ENCODE peak calls at places on chromosomes 12 and 14, in eight cellular contexts. One of them, this sample, is unnamed.

GRCh38 chr14:30874999-30875787 is 834 bp downstream of the COCH start:
- DNase-seq in A673: peak
- DNase-seq in lung microvascular endothelial cell: peak
- DNase-seq in NCI-H510A treated with DMSO at 0.1 percent for 48 hours: peak
- DNase-seq in NCI-H2081: peak
- DNase-seq in globus pallidus: no peak
- DNase-seq in activated CD4-positive, alpha-beta T cell treated with anti-CD3 and anti-CD28 coated beads, Interleukin-2, amount 50 U/mL, for 1 hour: no peak
- DNase-seq in activated CD8-positive, alpha-beta memory T cell treated with anti-CD3 and anti-CD28 coated beads for 1 hour: no peak
- DNase-seq in this sample: peak

GRCh38 chr12:98235301-98235700 is 280.1 kb upstream of the TMPO start:
- DNase-seq in activated CD8-positive, alpha-beta memory T cell treated with anti-CD3 and anti-CD28 coated beads for 1 hour: no peak
- DNase-seq in lung microvascular endothelial cell: no peak
- DNase-seq in globus pallidus: no peak
- DNase-seq in activated CD4-positive, alpha-beta T cell treated with anti-CD3 and anti-CD28 coated beads, Interleukin-2, amount 50 U/mL, for 1 hour: no peak
- DNase-seq in A673: no peak
- DNase-seq in NCI-H510A treated with DMSO at 0.1 percent for 48 hours: no peak
- DNase-seq in NCI-H2081: no peak
- DNase-seq in this sample: no peak

GRCh38 chr14:55356913-55357312 is 54.7 kb downstream of the ATG14 start:
- DNase-seq in A673: no peak
- DNase-seq in lung microvascular endothelial cell: no peak
- DNase-seq in activated CD8-positive, alpha-beta memory T cell treated with anti-CD3 and anti-CD28 coated beads for 1 hour: no peak
- DNase-seq in activated CD4-positive, alpha-beta T cell treated with anti-CD3 and anti-CD28 coated beads, Interleukin-2, amount 50 U/mL, for 1 hour: no peak
- DNase-seq in NCI-H2081: no peak
- DNase-seq in globus pallidus: no peak
- DNase-seq in NCI-H510A treated with DMSO at 0.1 percent for 48 hours: peak
- DNase-seq in this sample: no peak

GRCh38 chr12:113647048-113647447 is 175.4 kb upstream of the LHX5 start:
- DNase-seq in NCI-H2081: no peak
- DNase-seq in globus pallidus: peak
- DNase-seq in activated CD8-positive, alpha-beta memory T cell treated with anti-CD3 and anti-CD28 coated beads for 1 hour: no peak
- DNase-seq in activated CD4-positive, alpha-beta T cell treated with anti-CD3 and anti-CD28 coated beads, Interleukin-2, amount 50 U/mL, for 1 hour: no peak
- DNase-seq in NCI-H510A treated with DMSO at 0.1 percent for 48 hours: no peak
- DNase-seq in lung microvascular endothelial cell: peak
- DNase-seq in A673: peak
- DNase-seq in this sample: peak

GRCh38 chr12:62865860-62866407 is 69.0 kb downstream of the PPM1H start:
- DNase-seq in NCI-H510A treated with DMSO at 0.1 percent for 48 hours: no peak
- DNase-seq in activated CD4-positive, alpha-beta T cell treated with anti-CD3 and anti-CD28 coated beads, Interleukin-2, amount 50 U/mL, for 1 hour: no peak
- DNase-seq in lung microvascular endothelial cell: no peak
- DNase-seq in A673: no peak
- DNase-seq in activated CD8-positive, alpha-beta memory T cell treated with anti-CD3 and anti-CD28 coated beads for 1 hour: no peak
- DNase-seq in NCI-H2081: no peak
- DNase-seq in globus pallidus: no peak
- DNase-seq in this sample: no peak

GRCh38 chr14:89108608-89109007 is 284.2 kb downstream of the TTC8 start:
- DNase-seq in activated CD8-positive, alpha-beta memory T cell treated with anti-CD3 and anti-CD28 coated beads for 1 hour: no peak
- DNase-seq in NCI-H510A treated with DMSO at 0.1 percent for 48 hours: no peak
- DNase-seq in lung microvascular endothelial cell: no peak
- DNase-seq in NCI-H2081: no peak
- DNase-seq in activated CD4-positive, alpha-beta T cell treated with anti-CD3 and anti-CD28 coated beads, Interleukin-2, amount 50 U/mL, for 1 hour: no peak
- DNase-seq in globus pallidus: no peak
- DNase-seq in A673: no peak
- DNase-seq in this sample: no peak

GRCh38 chr12:5097786-5098185 is 54.1 kb downstream of the KCNA5 start:
- DNase-seq in activated CD4-positive, alpha-beta T cell treated with anti-CD3 and anti-CD28 coated beads, Interleukin-2, amount 50 U/mL, for 1 hour: no peak
- DNase-seq in lung microvascular endothelial cell: no peak
- DNase-seq in activated CD8-positive, alpha-beta memory T cell treated with anti-CD3 and anti-CD28 coated beads for 1 hour: no peak
- DNase-seq in NCI-H510A treated with DMSO at 0.1 percent for 48 hours: no peak
- DNase-seq in globus pallidus: no peak
- DNase-seq in A673: no peak
- DNase-seq in NCI-H2081: no peak
- DNase-seq in this sample: no peak

GRCh38 chr12:16730772-16731171 is 124.8 kb upstream of the LMO3 start:
- DNase-seq in NCI-H510A treated with DMSO at 0.1 percent for 48 hours: no peak
- DNase-seq in activated CD8-positive, alpha-beta memory T cell treated with anti-CD3 and anti-CD28 coated beads for 1 hour: no peak
- DNase-seq in NCI-H2081: no peak
- DNase-seq in activated CD4-positive, alpha-beta T cell treated with anti-CD3 and anti-CD28 coated beads, Interleukin-2, amount 50 U/mL, for 1 hour: no peak
- DNase-seq in lung microvascular endothelial cell: no peak
- DNase-seq in globus pallidus: no peak
- DNase-seq in A673: no peak
- DNase-seq in this sample: no peak

GRCh38 chr12:53751336-53752191 is at the start of gene CISTR:
- DNase-seq in NCI-H2081: peak
- DNase-seq in globus pallidus: no peak
- DNase-seq in lung microvascular endothelial cell: no peak
- DNase-seq in activated CD4-positive, alpha-beta T cell treated with anti-CD3 and anti-CD28 coated beads, Interleukin-2, amount 50 U/mL, for 1 hour: no peak
- DNase-seq in A673: peak
- DNase-seq in NCI-H510A treated with DMSO at 0.1 percent for 48 hours: no peak
- DNase-seq in activated CD8-positive, alpha-beta memory T cell treated with anti-CD3 and anti-CD28 coated beads for 1 hour: no peak
- DNase-seq in this sample: no peak

GRCh38 chr12:65822732-65823480 is 1.4 kb upstream of the HMGA2 start:
- DNase-seq in NCI-H510A treated with DMSO at 0.1 percent for 48 hours: peak
- DNase-seq in NCI-H2081: no peak
- DNase-seq in lung microvascular endothelial cell: peak
- DNase-seq in globus pallidus: no peak
- DNase-seq in activated CD8-positive, alpha-beta memory T cell treated with anti-CD3 and anti-CD28 coated beads for 1 hour: no peak
- DNase-seq in A673: peak
- DNase-seq in activated CD4-positive, alpha-beta T cell treated with anti-CD3 and anti-CD28 coated beads, Interleukin-2, amount 50 U/mL, for 1 hour: no peak
- DNase-seq in this sample: peak

GRCh38 chr14:79084861-79085260 is 914.7 kb downstream of the NRXN3 start:
- DNase-seq in lung microvascular endothelial cell: no peak
- DNase-seq in globus pallidus: no peak
- DNase-seq in activated CD4-positive, alpha-beta T cell treated with anti-CD3 and anti-CD28 coated beads, Interleukin-2, amount 50 U/mL, for 1 hour: no peak
- DNase-seq in NCI-H2081: no peak
- DNase-seq in A673: no peak
- DNase-seq in NCI-H510A treated with DMSO at 0.1 percent for 48 hours: no peak
- DNase-seq in activated CD8-positive, alpha-beta memory T cell treated with anti-CD3 and anti-CD28 coated beads for 1 hour: no peak
- DNase-seq in this sample: peak

GRCh38 chr12:32949815-32950214 is 53.2 kb upstream of the PKP2 start:
- DNase-seq in NCI-H510A treated with DMSO at 0.1 percent for 48 hours: no peak
- DNase-seq in lung microvascular endothelial cell: no peak
- DNase-seq in activated CD4-positive, alpha-beta T cell treated with anti-CD3 and anti-CD28 coated beads, Interleukin-2, amount 50 U/mL, for 1 hour: no peak
- DNase-seq in NCI-H2081: no peak
- DNase-seq in A673: no peak
- DNase-seq in globus pallidus: no peak
- DNase-seq in activated CD8-positive, alpha-beta memory T cell treated with anti-CD3 and anti-CD28 coated beads for 1 hour: no peak
- DNase-seq in this sample: peak

GRCh38 chr14:53599221-53599945 is 357.2 kb downstream of the BMP4 start:
- DNase-seq in globus pallidus: no peak
- DNase-seq in A673: no peak
- DNase-seq in NCI-H510A treated with DMSO at 0.1 percent for 48 hours: no peak
- DNase-seq in activated CD8-positive, alpha-beta memory T cell treated with anti-CD3 and anti-CD28 coated beads for 1 hour: no peak
- DNase-seq in activated CD4-positive, alpha-beta T cell treated with anti-CD3 and anti-CD28 coated beads, Interleukin-2, amount 50 U/mL, for 1 hour: no peak
- DNase-seq in lung microvascular endothelial cell: no peak
- DNase-seq in NCI-H2081: no peak
- DNase-seq in this sample: peak

GRCh38 chr12:63179224-63179623 is 28.2 kb upstream of the AVPR1A start:
- DNase-seq in activated CD4-positive, alpha-beta T cell treated with anti-CD3 and anti-CD28 coated beads, Interleukin-2, amount 50 U/mL, for 1 hour: no peak
- DNase-seq in lung microvascular endothelial cell: no peak
- DNase-seq in A673: no peak
- DNase-seq in globus pallidus: no peak
- DNase-seq in NCI-H510A treated with DMSO at 0.1 percent for 48 hours: no peak
- DNase-seq in activated CD8-positive, alpha-beta memory T cell treated with anti-CD3 and anti-CD28 coated beads for 1 hour: no peak
- DNase-seq in NCI-H2081: no peak
- DNase-seq in this sample: no peak

GRCh38 chr12:120118710-120119097 is 2.2 kb upstream of the RAB35 start:
- DNase-seq in activated CD8-positive, alpha-beta memory T cell treated with anti-CD3 and anti-CD28 coated beads for 1 hour: no peak
- DNase-seq in lung microvascular endothelial cell: peak
- DNase-seq in activated CD4-positive, alpha-beta T cell treated with anti-CD3 and anti-CD28 coated beads, Interleukin-2, amount 50 U/mL, for 1 hour: no peak
- DNase-seq in NCI-H510A treated with DMSO at 0.1 percent for 48 hours: no peak
- DNase-seq in globus pallidus: no peak
- DNase-seq in A673: no peak
- DNase-seq in NCI-H2081: no peak
- DNase-seq in this sample: no peak

GRCh38 chr12:18601962-18602361 is 135.8 kb downstream of the PLCZ1 start:
- DNase-seq in lung microvascular endothelial cell: no peak
- DNase-seq in A673: no peak
- DNase-seq in activated CD4-positive, alpha-beta T cell treated with anti-CD3 and anti-CD28 coated beads, Interleukin-2, amount 50 U/mL, for 1 hour: no peak
- DNase-seq in globus pallidus: no peak
- DNase-seq in NCI-H2081: no peak
- DNase-seq in NCI-H510A treated with DMSO at 0.1 percent for 48 hours: no peak
- DNase-seq in activated CD8-positive, alpha-beta memory T cell treated with anti-CD3 and anti-CD28 coated beads for 1 hour: no peak
- DNase-seq in this sample: no peak

GRCh38 chr14:57575482-57575881 is 81.8 kb upstream of the CCDC198 start:
- DNase-seq in NCI-H510A treated with DMSO at 0.1 percent for 48 hours: no peak
- DNase-seq in activated CD8-positive, alpha-beta memory T cell treated with anti-CD3 and anti-CD28 coated beads for 1 hour: no peak
- DNase-seq in globus pallidus: no peak
- DNase-seq in activated CD4-positive, alpha-beta T cell treated with anti-CD3 and anti-CD28 coated beads, Interleukin-2, amount 50 U/mL, for 1 hour: no peak
- DNase-seq in A673: peak
- DNase-seq in lung microvascular endothelial cell: no peak
- DNase-seq in NCI-H2081: peak
- DNase-seq in this sample: no peak

GRCh38 chr14:62168564-62169155 is 406.4 kb downstream of the SNAPC1 start:
- DNase-seq in activated CD4-positive, alpha-beta T cell treated with anti-CD3 and anti-CD28 coated beads, Interleukin-2, amount 50 U/mL, for 1 hour: no peak
- DNase-seq in NCI-H2081: no peak
- DNase-seq in A673: peak
- DNase-seq in activated CD8-positive, alpha-beta memory T cell treated with anti-CD3 and anti-CD28 coated beads for 1 hour: no peak
- DNase-seq in NCI-H510A treated with DMSO at 0.1 percent for 48 hours: no peak
- DNase-seq in globus pallidus: no peak
- DNase-seq in lung microvascular endothelial cell: no peak
- DNase-seq in this sample: no peak

GRCh38 chr12:104521731-104522130 is 65.0 kb downstream of the CHST11 start:
- DNase-seq in lung microvascular endothelial cell: peak
- DNase-seq in globus pallidus: no peak
- DNase-seq in activated CD4-positive, alpha-beta T cell treated with anti-CD3 and anti-CD28 coated beads, Interleukin-2, amount 50 U/mL, for 1 hour: no peak
- DNase-seq in NCI-H510A treated with DMSO at 0.1 percent for 48 hours: no peak
- DNase-seq in activated CD8-positive, alpha-beta memory T cell treated with anti-CD3 and anti-CD28 coated beads for 1 hour: no peak
- DNase-seq in A673: no peak
- DNase-seq in NCI-H2081: no peak
- DNase-seq in this sample: no peak

GRCh38 chr12:108468149-108468968 is 46.7 kb upstream of the FICD start:
- DNase-seq in lung microvascular endothelial cell: peak
- DNase-seq in activated CD4-positive, alpha-beta T cell treated with anti-CD3 and anti-CD28 coated beads, Interleukin-2, amount 50 U/mL, for 1 hour: no peak
- DNase-seq in NCI-H510A treated with DMSO at 0.1 percent for 48 hours: no peak
- DNase-seq in globus pallidus: no peak
- DNase-seq in activated CD8-positive, alpha-beta memory T cell treated with anti-CD3 and anti-CD28 coated beads for 1 hour: no peak
- DNase-seq in NCI-H2081: no peak
- DNase-seq in A673: peak
- DNase-seq in this sample: no peak

GRCh38 chr14:68232643-68233055 is 413.1 kb downstream of the RAD51B start:
- DNase-seq in NCI-H510A treated with DMSO at 0.1 percent for 48 hours: no peak
- DNase-seq in activated CD8-positive, alpha-beta memory T cell treated with anti-CD3 and anti-CD28 coated beads for 1 hour: no peak
- DNase-seq in activated CD4-positive, alpha-beta T cell treated with anti-CD3 and anti-CD28 coated beads, Interleukin-2, amount 50 U/mL, for 1 hour: no peak
- DNase-seq in globus pallidus: peak
- DNase-seq in A673: peak
- DNase-seq in NCI-H2081: no peak
- DNase-seq in lung microvascular endothelial cell: peak
- DNase-seq in this sample: peak

GRCh38 chr12:126464157-126464556 is 1398.9 kb downstream of the AACS start:
- DNase-seq in NCI-H510A treated with DMSO at 0.1 percent for 48 hours: no peak
- DNase-seq in lung microvascular endothelial cell: no peak
- DNase-seq in activated CD4-positive, alpha-beta T cell treated with anti-CD3 and anti-CD28 coated beads, Interleukin-2, amount 50 U/mL, for 1 hour: no peak
- DNase-seq in globus pallidus: no peak
- DNase-seq in activated CD8-positive, alpha-beta memory T cell treated with anti-CD3 and anti-CD28 coated beads for 1 hour: no peak
- DNase-seq in NCI-H2081: no peak
- DNase-seq in A673: no peak
- DNase-seq in this sample: no peak

GRCh38 chr12:15164997-15165659 is 56.1 kb downstream of the RERG start:
- DNase-seq in lung microvascular endothelial cell: no peak
- DNase-seq in A673: peak
- DNase-seq in NCI-H510A treated with DMSO at 0.1 percent for 48 hours: no peak
- DNase-seq in NCI-H2081: no peak
- DNase-seq in activated CD8-positive, alpha-beta memory T cell treated with anti-CD3 and anti-CD28 coated beads for 1 hour: no peak
- DNase-seq in activated CD4-positive, alpha-beta T cell treated with anti-CD3 and anti-CD28 coated beads, Interleukin-2, amount 50 U/mL, for 1 hour: no peak
- DNase-seq in globus pallidus: no peak
- DNase-seq in this sample: no peak

GRCh38 chr12:61023231-61023630 is 1237.0 kb upstream of the USP15 start:
- DNase-seq in lung microvascular endothelial cell: no peak
- DNase-seq in activated CD8-positive, alpha-beta memory T cell treated with anti-CD3 and anti-CD28 coated beads for 1 hour: no peak
- DNase-seq in NCI-H2081: no peak
- DNase-seq in NCI-H510A treated with DMSO at 0.1 percent for 48 hours: no peak
- DNase-seq in globus pallidus: no peak
- DNase-seq in A673: no peak
- DNase-seq in activated CD4-positive, alpha-beta T cell treated with anti-CD3 and anti-CD28 coated beads, Interleukin-2, amount 50 U/mL, for 1 hour: no peak
- DNase-seq in this sample: no peak